ENCODE peak calls at places on chromosome 7, in four cellular contexts. R, I, T and L are unnamed samples.
A peak's percentile ranks its signal among the peaks of the same experiment; 100 is the strongest.

GRCh38 chr7:104951546-104951945 is 62.5 kb upstream of the KMT2E start:
- DNase-seq in R (no peak), I (no peak), T (peak; percentile 10), L (no peak)

GRCh38 chr7:123918309-123918708 is 6.7 kb upstream of the SPAM1 start:
- DNase-seq in R (no peak), I (no peak), T (no peak), L (no peak)

GRCh38 chr7:158774916-158775315 is 54.4 kb downstream of the ESYT2 start:
- DNase-seq in R (no peak), I (no peak), T (no peak), L (no peak)

GRCh38 chr7:6012355-6013104 is 3.5 kb downstream of the AIMP2 start:
- DNase-seq in R (no peak), I (no peak), T (peak; percentile 32), L (peak; percentile 71)

GRCh38 chr7:38699481-38699880 is 68.3 kb upstream of the AMPH start:
- DNase-seq in R (no peak), I (no peak), T (no peak), L (no peak)

GRCh38 chr7:10934292-10934691 is 39.4 kb upstream of the PHF14 start:
- DNase-seq in R (no peak), I (no peak), T (no peak), L (no peak)

GRCh38 chr7:154833839-154834238 is 169.1 kb downstream of the PAXIP1 start:
- DNase-seq in R (no peak), I (no peak), T (no peak), L (no peak)

GRCh38 chr7:31788891-31789680 is 102.1 kb downstream of the PPP1R17 start:
- DNase-seq in R (no peak), I (no peak), T (no peak), L (no peak)

GRCh38 chr7:81598951-81599350 is 170.9 kb downstream of the HGF start:
- DNase-seq in R (no peak), I (no peak), T (no peak), L (no peak)

GRCh38 chr7:96179863-96180262 is 142.0 kb downstream of the SLC25A13 start:
- DNase-seq in R (no peak), I (no peak), T (no peak), L (no peak)

GRCh38 chr7:23450518-23450917 is 19.8 kb downstream of the IGF2BP3 start:
- DNase-seq in R (no peak), I (no peak), T (no peak), L (no peak)

GRCh38 chr7:141045842-141046630 is 27.8 kb upstream of the TMEM178B start:
- DNase-seq in R (no peak), I (no peak), T (no peak), L (no peak)

GRCh38 chr7:25754333-25754732 is 397.7 kb upstream of the NFE2L3 start:
- DNase-seq in R (no peak), I (no peak), T (no peak), L (no peak)

GRCh38 chr7:91288208-91288824 is 24.1 kb downstream of the FZD1 start:
- DNase-seq in R (no peak), I (no peak), T (peak; percentile 46), L (peak; percentile 56)

DNA sequence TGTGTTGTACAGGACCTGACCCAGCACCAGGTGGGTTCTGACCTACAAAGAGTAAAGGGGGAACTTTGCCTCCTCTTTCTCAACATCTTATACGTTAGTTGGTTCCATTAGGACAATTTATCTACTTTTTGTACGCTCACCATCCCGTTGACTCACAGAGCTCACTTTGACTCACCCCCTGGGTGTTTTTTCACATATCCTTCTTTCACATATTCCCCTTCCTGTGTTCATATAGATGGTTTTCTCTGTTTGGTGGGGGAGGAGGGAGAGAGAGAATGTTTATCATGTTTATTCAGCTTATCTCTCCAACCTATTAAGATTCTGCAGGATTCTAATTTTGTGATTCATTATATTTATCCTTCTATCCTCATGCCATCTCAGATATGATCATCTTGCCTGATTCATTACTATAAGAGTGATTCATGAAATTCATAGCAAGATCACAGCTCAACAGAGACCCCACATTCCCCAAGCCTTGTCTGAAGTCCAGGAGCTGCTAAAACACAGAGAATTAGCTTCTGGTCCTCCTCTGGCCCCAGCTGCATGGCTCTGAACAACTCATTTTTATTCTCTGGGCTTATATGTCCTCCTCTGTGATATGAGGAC is 37.2 kb downstream of the PRSS2 start:
- DNase-seq in R (no peak), I (no peak), T (no peak), L (no peak)
- H3K4me1 ChIP-seq in R (peaks cover 96% of the 10 kb centered on the region), I (no peaks in the 10 kb centered on the region), T (no peaks in the 10 kb centered on the region), L (no peaks in the 10 kb centered on the region)

GRCh38 chr7:4261038-4261960 is 420.8 kb upstream of the FOXK1 start:
- DNase-seq in R (no peak), I (no peak), T (no peak), L (no peak)
- H3K27me3 ChIP-seq in R (no peaks in the 10 kb centered on the region), I (no peaks in the 10 kb centered on the region), T (no peaks in the 10 kb centered on the region), L (no peaks in the 10 kb centered on the region)

DNA sequence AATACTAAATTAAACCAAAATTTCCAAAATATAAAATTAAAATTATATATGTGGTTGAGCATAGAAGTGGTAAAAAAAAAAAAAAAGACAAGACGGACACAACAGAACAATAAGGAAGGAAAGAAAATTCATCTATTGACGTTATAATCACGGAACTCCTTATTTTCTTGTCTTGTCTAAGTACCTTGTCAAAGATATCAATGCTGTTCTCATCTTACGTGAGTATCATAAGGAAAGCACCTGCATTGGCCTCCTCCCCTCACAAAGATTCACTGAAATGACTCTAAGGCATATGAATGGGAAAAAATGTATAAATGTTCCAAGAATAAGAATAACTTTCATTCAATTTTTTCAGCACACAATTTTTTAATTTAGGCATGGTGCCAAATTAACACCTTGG is 135.4 kb downstream of the PPP1R3A start:
- DNase-seq in R (no peak), I (no peak), T (no peak), L (no peak)
- H3K27ac ChIP-seq in R (no peak overlapping the region), I (no peak overlapping the region), T (no peak overlapping the region), L (no peak overlapping the region)

DNA sequence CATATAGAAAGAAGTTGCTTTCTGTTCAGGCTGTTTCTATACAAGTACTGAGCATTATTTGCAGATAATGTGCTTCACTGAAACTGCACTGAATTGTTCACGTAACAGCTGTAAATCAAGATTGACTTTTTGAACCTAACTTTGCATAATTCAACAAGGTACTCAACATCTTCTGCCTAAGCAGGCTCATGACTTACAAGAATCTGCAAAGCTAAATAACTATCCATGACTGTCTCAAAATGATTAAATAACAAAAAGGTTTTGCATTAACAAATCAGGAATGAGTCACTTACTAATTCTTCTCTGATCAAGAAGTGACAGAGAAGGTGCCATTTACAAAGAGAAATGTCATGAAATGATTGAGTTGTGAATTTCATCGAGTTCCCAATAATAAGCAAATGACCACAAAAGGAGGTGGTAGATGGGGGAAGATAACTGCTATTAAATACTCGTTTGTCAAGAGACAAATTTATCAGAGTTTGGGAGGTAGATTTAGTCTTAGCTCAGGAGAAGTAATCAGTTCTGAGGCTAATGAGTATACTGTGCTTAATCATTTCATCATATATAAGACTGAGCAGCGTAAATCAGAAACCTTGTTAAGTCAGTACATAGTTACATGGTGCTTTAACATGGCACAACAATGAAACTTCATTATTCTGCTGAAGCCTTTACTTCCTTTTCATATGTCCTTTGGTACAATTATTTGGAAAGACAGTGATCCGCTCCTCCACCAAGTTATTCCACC is 161.2 kb upstream of the LRRN3 start:
- DNase-seq in R (no peak), I (no peak), T (no peak), L (no peak)
- H3K4me1 ChIP-seq in R (no peaks in the 10 kb centered on the region), I (peaks cover 7% of the 10 kb centered on the region), T (no peaks in the 10 kb centered on the region), L (no peaks in the 10 kb centered on the region)

GRCh38 chr7:94375167-94375566 is 19.5 kb upstream of the COL1A2 start:
- DNase-seq in R (no peak), I (no peak), T (peak; percentile 48), L (no peak)

GRCh38 chr7:94375713-94376112 is 19.0 kb upstream of the COL1A2 start:
- DNase-seq in R (no peak), I (no peak), T (peak; percentile 28), L (no peak)

GRCh38 chr7:94376281-94376680 is 18.4 kb upstream of the COL1A2 start:
- DNase-seq in R (no peak), I (no peak), T (no peak), L (no peak)

GRCh38 chr7:94380264-94380663 is 14.4 kb upstream of the COL1A2 start:
- DNase-seq in R (no peak), I (no peak), T (no peak), L (no peak)

DNA sequence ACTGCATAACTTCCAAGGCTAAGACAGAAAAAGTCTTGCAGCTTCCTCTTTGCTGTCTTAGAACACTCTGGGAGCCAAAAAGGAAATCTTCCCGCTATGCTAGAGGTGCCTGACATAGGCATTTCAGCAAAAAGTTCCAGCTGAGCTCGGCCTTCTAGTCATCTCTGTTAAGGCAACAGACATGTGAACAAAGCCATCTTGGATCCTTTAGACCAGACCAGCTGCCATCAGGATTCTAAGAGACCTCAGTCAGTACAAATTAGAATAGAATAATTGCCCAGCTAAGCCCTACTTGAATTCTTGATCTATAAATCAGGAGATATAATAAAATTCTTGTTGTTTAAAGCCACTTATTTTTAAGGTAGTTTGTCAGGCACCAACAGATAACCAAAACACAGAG is 16.3 kb upstream of the COL1A2 start:
- DNase-seq in R (no peak), I (no peak), T (no peak), L (no peak)
- H3K27me3 ChIP-seq in R (no peaks in the 10 kb centered on the region), I (no peaks in the 10 kb centered on the region), T (no peaks in the 10 kb centered on the region), L (no peaks in the 10 kb centered on the region)

GRCh38 chr7:29077854-29078253 is 68.5 kb downstream of the CPVL start:
- DNase-seq in R (no peak), I (no peak), T (no peak), L (no peak)

GRCh38 chr7:29077181-29077580 is 69.2 kb downstream of the CPVL start:
- DNase-seq in R (no peak), I (no peak), T (no peak), L (no peak)

GRCh38 chr7:29075621-29076020 is 70.7 kb downstream of the CPVL start:
- DNase-seq in R (no peak), I (no peak), T (no peak), L (no peak)

GRCh38 chr7:29080803-29081202 is 65.5 kb downstream of the CPVL start:
- DNase-seq in R (no peak), I (no peak), T (no peak), L (no peak)

GRCh38 chr7:29078286-29078685 is 68.1 kb downstream of the CPVL start:
- DNase-seq in R (no peak), I (no peak), T (no peak), L (no peak)
- H3K27ac ChIP-seq in R (no peak overlapping the region), I (no peak overlapping the region), T (no peak overlapping the region), L (no peak overlapping the region)

GRCh38 chr7:27124979-27125689 is 5.4 kb downstream of the HOXA4 start:
- DNase-seq in R (no peak), I (no peak), T (no peak), L (no peak)
- H3K4me1 ChIP-seq in R (no peaks in the 10 kb centered on the region), I (peaks cover 8% of the 10 kb centered on the region), T (peaks cover 7% of the 10 kb centered on the region), L (peaks cover 18% of the 10 kb centered on the region)